ENCODE peak calls at places on chromosome 13, in five cellular contexts. E is HepG2, Q is H1, X is K562, V is GM12878. B is an unnamed sample.

GRCh38 chr13:73832203-73832602 is 302.0 kb downstream of the KLF12 start:
- DNase-seq in E (no peak), Q (no peak), X (no peak), V (no peak), B (no peak)

GRCh38 chr13:113836917-113837553 is 26.8 kb downstream of the GAS6 start:
- DNase-seq in E (no peak), X (no peak), Q (no peak), V (no peak), B (peak)

GRCh38 chr13:71801781-71802180 is 65.2 kb downstream of the DACH1 start:
- DNase-seq in Q (no peak), E (no peak), V (no peak), X (no peak), B (no peak)

GRCh38 chr13:33388254-33388998 is 102.9 kb upstream of the STARD13 start:
- DNase-seq in E (no peak), Q (no peak), X (no peak), V (no peak), B (peak)

GRCh38 chr13:43220873-43221578 is 197.6 kb downstream of the DNAJC15 start:
- DNase-seq in E (no peak), X (no peak), Q (no peak), V (no peak), B (no peak)

GRCh38 chr13:41533266-41533665 is 75.9 kb downstream of the RGCC start:
- DNase-seq in V (no peak), E (no peak), X (no peak), Q (no peak), B (no peak)

GRCh38 chr13:98576963-98577822 is at the start of gene STK24:
- DNase-seq in E (peak), X (peak), Q (no peak), V (no peak), B (no peak)

GRCh38 chr13:22926176-22927007 is 254.4 kb upstream of the SGCG start:
- DNase-seq in E (no peak), Q (peak), X (peak), V (no peak), B (no peak)

GRCh38 chr13:19266979-19267378 is 85.4 kb upstream of the TUBA3C start:
- DNase-seq in Q (no peak), V (no peak), X (no peak), E (no peak), B (no peak)

GRCh38 chr13:74528751-74529513 is 394.7 kb upstream of the KLF12 start:
- DNase-seq in E (no peak), X (peak), V (no peak), Q (no peak), B (no peak)

GRCh38 chr13:77650409-77650808 is 47.1 kb upstream of the SLAIN1 start:
- DNase-seq in Q (no peak), E (no peak), X (no peak), V (no peak), B (no peak)

GRCh38 chr13:99661791-99662190 is 160.5 kb downstream of the TM9SF2 start:
- DNase-seq in X (no peak), Q (peak), E (no peak), V (no peak), B (no peak)

GRCh38 chr13:94660695-94661324 is 51.5 kb downstream of the SOX21 start:
- DNase-seq in Q (no peak), V (no peak), E (no peak), X (peak), B (no peak)

GRCh38 chr13:42266464-42266863 is 5.5 kb upstream of the AKAP11 start:
- DNase-seq in V (no peak), X (no peak), E (no peak), Q (no peak), B (no peak)

GRCh38 chr13:85028035-85028434 is 771.2 kb downstream of the SLITRK6 start:
- DNase-seq in X (no peak), Q (no peak), V (no peak), E (no peak), B (no peak)

GRCh38 chr13:36345438-36346221 is 564 bp downstream of the SPART start:
- DNase-seq in E (peak), Q (no peak), V (no peak), X (peak), B (no peak)

GRCh38 chr13:111115051-111115840 is at the start of gene ARHGEF7:
- DNase-seq in E (no peak), Q (no peak), X (peak), V (no peak), B (no peak)

GRCh38 chr13:50594276-50594970 is 249.1 kb downstream of the DLEU7 start:
- DNase-seq in V (peak), Q (no peak), E (peak), X (no peak), B (no peak)

GRCh38 chr13:109977212-109977968 is 191.0 kb upstream of the IRS2 start:
- DNase-seq in V (no peak), E (no peak), Q (no peak), X (no peak), B (no peak)

GRCh38 chr13:76790519-76791289 is 95.5 kb downstream of the KCTD12 start:
- DNase-seq in X (no peak), E (no peak), Q (no peak), V (no peak), B (no peak)

GRCh38 chr13:109145631-109146030 is 516.2 kb downstream of the MYO16 start:
- DNase-seq in V (no peak), X (peak), Q (no peak), E (peak), B (peak)

GRCh38 chr13:102914629-102914935 is 68.8 kb downstream of the ERCC5 start:
- DNase-seq in V (no peak), X (no peak), Q (no peak), E (no peak), B (no peak)

GRCh38 chr13:106990594-106990993 is 422.7 kb upstream of the ARGLU1 start:
- DNase-seq in Q (no peak), E (no peak), V (no peak), X (no peak), B (no peak)
- TF ChIP-seq CEBPB in Q (no peak), E (no peak), V (no peak), X (no peak), B (no peak)

GRCh38 chr13:31772231-31772630 is 32.9 kb downstream of the RXFP2 start:
- DNase-seq in Q (no peak), V (no peak), E (no peak), X (no peak), B (no peak)

GRCh38 chr13:31775148-31775547 is 35.8 kb downstream of the RXFP2 start:
- DNase-seq in E (no peak), Q (no peak), V (no peak), X (no peak), B (no peak)

GRCh38 chr13:31774186-31774585 is 34.9 kb downstream of the RXFP2 start:
- DNase-seq in X (no peak), E (no peak), V (no peak), Q (no peak), B (no peak)

GRCh38 chr13:31773538-31773937 is 34.2 kb downstream of the RXFP2 start:
- DNase-seq in V (no peak), X (no peak), Q (no peak), E (no peak), B (no peak)

GRCh38 chr13:31775686-31776085 is 36.4 kb downstream of the RXFP2 start:
- DNase-seq in E (no peak), V (no peak), Q (no peak), X (no peak), B (no peak)
- TF ChIP-seq ATF3 in E (no peak), V (no peak), Q (no peak), X (no peak), B (no peak)

DNA sequence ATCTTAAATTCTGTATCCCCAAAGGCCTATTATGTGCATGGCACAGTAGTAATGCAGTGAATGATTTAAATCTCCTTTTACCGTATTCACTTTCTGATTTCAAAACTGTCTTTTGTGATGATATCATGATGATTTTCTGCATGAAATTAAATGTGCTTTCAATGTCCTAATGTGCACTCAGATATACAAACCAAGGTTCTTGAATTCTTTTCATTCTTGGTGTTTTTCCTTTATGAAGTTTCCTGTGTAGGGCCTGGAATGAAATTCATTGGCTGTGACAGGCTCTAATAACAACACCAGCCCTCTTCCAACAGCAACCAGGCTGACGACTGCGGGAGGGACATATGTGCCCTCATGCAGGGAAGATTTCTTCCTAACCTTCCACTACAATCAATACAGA is 1052.0 kb downstream of the DIAPH3 start:
- DNase-seq in E (no peak), X (no peak), V (no peak), Q (no peak), B (no peak)
- TF ChIP-seq EZH2 in E (no peak), X (no peak), V (no peak), Q (no peak), B (no peak)

DNA sequence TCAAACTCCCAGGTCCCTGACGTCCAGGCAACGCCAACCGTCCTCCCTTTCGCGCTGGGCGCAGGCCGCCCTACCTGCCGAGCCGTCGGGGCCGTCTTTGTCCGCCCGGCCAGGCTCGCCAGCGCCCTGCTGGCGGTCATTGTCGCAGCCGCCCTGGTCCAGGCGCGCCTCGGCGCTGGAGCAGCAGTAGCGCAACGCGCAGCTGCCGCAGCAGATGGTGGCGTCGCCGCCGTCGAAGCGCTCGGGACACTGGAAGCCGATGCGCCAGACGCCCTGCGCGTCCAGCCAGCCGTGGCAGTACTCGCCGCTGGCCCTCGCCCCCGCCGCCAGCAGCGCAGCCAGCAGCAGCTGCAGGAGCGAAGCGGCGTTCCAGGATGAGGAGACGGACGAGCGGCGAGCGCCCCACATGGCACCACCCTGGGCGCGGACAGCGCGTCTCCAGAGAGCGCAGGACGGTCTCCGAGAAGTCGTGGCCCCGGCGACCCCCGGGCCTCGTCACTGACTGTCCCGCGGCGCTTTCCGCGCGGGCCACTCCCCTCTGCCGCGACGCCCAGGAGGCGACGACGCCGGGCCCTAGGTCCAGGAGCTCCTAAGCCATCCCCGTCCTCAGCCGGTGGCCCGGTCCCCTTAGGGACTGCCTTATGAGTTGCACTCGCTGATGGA is 1.1 kb downstream of the SHISA2 start:
- DNase-seq in X (no peak), V (no peak), Q (no peak), E (no peak), B (no peak)
- TF ChIP-seq CEBPB in X (no peak), V (no peak), Q (no peak), E (no peak), B (no peak)

DNA sequence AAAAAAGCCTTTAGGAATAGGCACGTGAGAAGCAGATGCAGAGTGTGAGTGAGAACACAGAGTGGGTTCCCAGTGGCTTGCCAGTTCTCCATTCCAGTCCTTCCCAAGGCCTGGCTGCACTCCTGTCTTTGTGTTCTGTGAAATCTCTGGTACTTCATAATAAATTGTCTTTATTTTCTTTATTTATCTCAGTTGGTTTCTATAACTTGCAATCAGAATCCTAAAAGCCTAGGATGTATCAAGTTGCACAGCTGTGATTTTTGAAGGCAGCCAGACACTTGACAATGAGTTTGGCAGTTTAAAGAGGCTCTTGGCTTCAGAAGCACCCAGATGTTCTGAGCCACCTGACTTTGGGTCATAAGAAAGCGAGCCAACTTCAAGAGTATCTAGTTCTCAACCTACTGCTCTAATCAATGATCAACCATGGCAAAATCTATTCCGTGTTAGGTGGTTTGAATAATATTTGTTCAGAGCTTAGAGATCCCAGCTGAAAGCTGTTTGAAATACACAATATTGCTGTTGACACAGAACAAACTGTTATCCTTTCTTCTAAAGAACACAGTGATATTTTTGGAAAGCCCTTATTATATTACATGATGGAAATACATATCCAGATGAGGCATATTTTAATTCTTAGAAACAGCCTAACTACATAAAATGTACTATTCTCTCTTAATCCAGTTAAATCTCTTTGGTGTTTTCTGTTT is 483.2 kb upstream of the NBEA start:
- DNase-seq in V (no peak), E (no peak), Q (no peak), X (no peak), B (no peak)
- TF ChIP-seq ATF3 in V (no peak), E (no peak), Q (no peak), X (no peak), B (no peak)

DNA sequence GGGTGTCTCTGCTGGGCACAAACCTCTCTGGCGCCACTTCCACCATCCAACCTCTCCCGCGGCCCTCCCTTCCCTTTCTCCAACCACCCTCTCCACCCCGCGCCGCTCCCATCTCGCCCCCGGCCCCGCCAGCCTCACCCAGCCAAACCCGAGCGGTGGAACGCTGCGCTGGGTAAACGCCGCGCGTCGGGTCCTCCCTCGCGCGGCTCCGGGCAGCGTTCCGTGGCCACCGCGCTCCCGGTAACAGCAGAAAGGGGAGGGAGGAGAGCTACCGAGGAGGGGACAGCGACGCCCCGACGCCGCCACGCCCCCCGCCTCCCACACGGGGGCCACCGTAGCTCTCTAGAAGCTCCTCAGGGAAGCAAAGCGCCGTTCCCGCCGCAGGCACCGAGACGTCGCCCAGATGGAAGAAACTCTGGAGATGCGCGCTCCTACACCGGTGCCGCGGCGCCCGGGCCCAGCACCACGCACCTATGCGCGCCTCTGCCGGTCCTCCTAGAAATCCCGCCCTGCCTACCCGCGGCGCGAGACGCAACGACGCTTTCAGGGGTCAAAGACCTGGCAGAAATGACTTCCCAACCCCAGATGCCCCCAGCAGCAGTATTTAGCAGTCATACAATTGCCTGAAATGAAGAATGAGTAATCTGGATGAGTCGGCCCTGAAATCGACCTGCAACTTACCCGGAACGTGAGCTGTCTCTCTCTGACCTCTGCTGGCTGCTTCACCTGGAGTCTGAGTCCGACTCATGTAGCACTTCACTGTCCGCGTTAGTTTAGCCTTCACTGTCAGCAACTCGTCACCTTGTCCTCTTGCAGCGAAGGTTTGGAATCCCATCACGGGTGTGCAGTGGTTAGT is at the start of gene RUBCNL:
- DNase-seq in X (peak), E (no peak), Q (no peak), V (no peak), B (peak)
- TF ChIP-seq EZH2 in X (no peak), E (no peak), Q (no peak), V (no peak), B (no peak)

DNA sequence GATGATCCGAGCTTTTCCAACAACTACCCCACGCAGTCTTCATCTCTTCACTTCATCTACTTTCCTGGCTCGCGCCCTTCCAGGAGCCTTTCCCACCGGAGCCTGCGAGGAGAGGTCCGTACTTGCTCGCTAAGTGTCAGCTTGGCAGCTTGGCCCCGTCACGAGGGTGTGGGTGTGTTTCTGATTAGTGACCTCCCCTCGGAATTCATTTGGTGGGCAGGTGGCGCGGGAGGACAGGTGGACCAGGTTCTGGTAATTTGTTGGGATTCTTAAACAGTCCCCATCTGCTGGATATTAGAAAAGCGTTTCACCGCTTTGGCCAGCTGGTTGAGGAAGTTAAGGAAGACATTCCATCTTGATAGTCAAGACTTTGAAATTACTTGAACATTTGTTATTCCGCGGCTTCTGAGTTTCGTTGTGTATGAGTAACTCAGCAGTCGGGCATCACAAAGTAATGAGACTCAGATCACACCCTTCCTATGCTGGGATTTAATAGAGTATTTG is 515 bp downstream of the UFM1 start:
- DNase-seq in E (peak), Q (no peak), X (peak), V (no peak), B (peak)
- TF ChIP-seq CEBPB in E (no peak), Q (no peak), X (no peak), V (no peak), B (no peak)

GRCh38 chr13:44746690-44747089 is 170.6 kb upstream of the TSC22D1 start:
- DNase-seq in Q (no peak), X (no peak), V (no peak), E (no peak), B (no peak)
- TF ChIP-seq ATF3 in Q (no peak), X (no peak), V (no peak), E (no peak), B (no peak)

B was measured in HCT116.